ENCODE peak calls at places on chromosomes 16 and 17, in four cellular contexts. Z, V, P and K are unnamed samples.

GRCh38 chr16:24235806-24236205 is 20.3 kb upstream of the CACNG3 start:
- DNase-seq in P (no peak), Z (no peak), V (peak; percentile 48), K (no peak)

GRCh38 chr17:75681289-75681688 is 14.2 kb downstream of the SAP30BP start:
- DNase-seq in V (no peak), P (no peak), Z (peak; percentile 84), K (peak; percentile 84)

GRCh38 chr16:3490911-3491629 is 4.2 kb downstream of the C16orf90 start:
- DNase-seq in V (no peak), P (no peak), Z (no peak), K (no peak)

GRCh38 chr17:74954665-74955421 is 17.7 kb downstream of the HID1 start:
- DNase-seq in V (no peak), P (no peak), Z (no peak), K (no peak)

GRCh38 chr17:9432867-9433495 is 142.6 kb downstream of the STX8 start:
- DNase-seq in Z (peak; percentile 62), P (no peak), V (no peak), K (no peak)

GRCh38 chr16:70703835-70704381 is 18.1 kb upstream of the MTSS2 start:
- DNase-seq in Z (no peak), P (no peak), V (no peak), K (no peak)

GRCh38 chr17:56114469-56114868 is 38.8 kb upstream of the ANKFN1 start:
- DNase-seq in P (no peak), Z (no peak), V (no peak), K (no peak)

GRCh38 chr17:21297026-21297520 is 12.6 kb downstream of the MAP2K3 start:
- DNase-seq in V (no peak), Z (peak; percentile 24), P (no peak), K (no peak)

GRCh38 chr16:17106243-17106791 is 364.4 kb downstream of the XYLT1 start:
- DNase-seq in P (no peak), V (no peak), Z (no peak), K (no peak)

GRCh38 chr17:83178533-83179201 is 99.3 kb downstream of the METRNL start:
- DNase-seq in P (no peak), V (no peak), Z (no peak), K (no peak)

GRCh38 chr17:46783031-46783593 is 35.4 kb downstream of the WNT3 start:
- DNase-seq in Z (no peak), V (no peak), P (no peak), K (no peak)

GRCh38 chr17:30565073-30565935 is 88.1 kb downstream of the GOSR1 start:
- DNase-seq in P (peak; percentile 25), V (no peak), Z (no peak), K (no peak)

GRCh38 chr17:73340093-73340596 is 28.3 kb upstream of the CDC42EP4 start:
- DNase-seq in P (peak; percentile 96), V (no peak), Z (peak; percentile 96), K (peak; percentile 86)

GRCh38 chr17:80989586-80989913 is 2.1 kb upstream of the CHMP6 start:
- DNase-seq in P (no peak), V (no peak), Z (no peak), K (no peak)

GRCh38 chr17:19867094-19867653 is 562 bp downstream of the ULK2 start:
- DNase-seq in V (peak; percentile 84), Z (peak; percentile 82), P (peak; percentile 81), K (peak; percentile 36)

GRCh38 chr16:46972971-46973456 is 460 bp downstream of the DNAJA2 start:
- DNase-seq in Z (peak; percentile 62), P (no peak), V (peak; percentile 64), K (no peak)

GRCh38 chr17:47636273-47637030 is 13.3 kb upstream of the KPNB1 start:
- DNase-seq in Z (no peak), P (no peak), V (no peak), K (no peak)

GRCh38 chr17:75151893-75152292 is 2.4 kb downstream of the JPT1 start:
- DNase-seq in Z (no peak), P (no peak), V (no peak), K (no peak)

GRCh38 chr17:60154616-60155426 is 5.0 kb downstream of the CA4 start:
- DNase-seq in V (peak; percentile 74), P (no peak), Z (peak; percentile 88), K (no peak)

GRCh38 chr16:50040028-50040427 is 15.0 kb downstream of the CNEP1R1 start:
- DNase-seq in P (no peak), Z (no peak), V (no peak), K (no peak)

GRCh38 chr16:52573365-52574104 is 26.6 kb upstream of the TOX3 start:
- DNase-seq in Z (no peak), V (no peak), P (peak; percentile 84), K (no peak)

GRCh38 chr17:28949185-28950016 is 1.9 kb downstream of the PHF12 start:
- DNase-seq in Z (peak; percentile 79), P (peak; percentile 48), V (peak; percentile 74), K (no peak)

GRCh38 chr17:29158515-29159275 is 21.5 kb downstream of the MYO18A start:
- DNase-seq in V (no peak), P (no peak), Z (peak; percentile 62), K (peak; percentile 59)

GRCh38 chr16:51994597-51994996 is 552.3 kb downstream of the TOX3 start:
- DNase-seq in P (peak; percentile 19), Z (peak; percentile 1), V (no peak), K (no peak)

GRCh38 chr17:41126412-41126811 is 2.4 kb upstream of the KRTAP4-12 start:
- DNase-seq in V (no peak), P (no peak), Z (no peak), K (no peak)

GRCh38 chr17:6485646-6486412 is 41.6 kb downstream of the PIMREG start:
- DNase-seq in Z (no peak), V (no peak), P (no peak), K (no peak)

GRCh38 chr17:17518019-17518418 is 21.8 kb upstream of the RASD1 start:
- DNase-seq in Z (no peak), P (no peak), V (no peak), K (no peak)

GRCh38 chr16:50284131-50284911 is 18.0 kb downstream of the ADCY7 start:
- DNase-seq in Z (no peak), V (no peak), P (no peak), K (no peak)

GRCh38 chr17:15262291-15263205 is 2.6 kb downstream of the PMP22 start:
- DNase-seq in P (peak; percentile 98), V (peak; percentile 85), Z (peak; percentile 98), K (peak; percentile 83)
- TF ChIP-seq CTCF in P (no peak), V (peak; percentile 53), Z (no peak), K (peak; percentile 39)

GRCh38 chr17:79721993-79722671 is 8.6 kb upstream of the ENPP7 start:
- DNase-seq in Z (no peak), V (no peak), P (peak; percentile 67), K (no peak)
- TF ChIP-seq CTCF in Z (no peak), V (no peak), P (peak; percentile 50), K (no peak)

GRCh38 chr17:67359960-67360817 is 6.2 kb downstream of the PSMD12 start:
- DNase-seq in V (no peak), Z (peak; percentile 42), P (peak; percentile 60), K (no peak)
- TF ChIP-seq CTCF in V (no peak), Z (peak; percentile 42), P (peak; percentile 32), K (peak; percentile 32)

DNA sequence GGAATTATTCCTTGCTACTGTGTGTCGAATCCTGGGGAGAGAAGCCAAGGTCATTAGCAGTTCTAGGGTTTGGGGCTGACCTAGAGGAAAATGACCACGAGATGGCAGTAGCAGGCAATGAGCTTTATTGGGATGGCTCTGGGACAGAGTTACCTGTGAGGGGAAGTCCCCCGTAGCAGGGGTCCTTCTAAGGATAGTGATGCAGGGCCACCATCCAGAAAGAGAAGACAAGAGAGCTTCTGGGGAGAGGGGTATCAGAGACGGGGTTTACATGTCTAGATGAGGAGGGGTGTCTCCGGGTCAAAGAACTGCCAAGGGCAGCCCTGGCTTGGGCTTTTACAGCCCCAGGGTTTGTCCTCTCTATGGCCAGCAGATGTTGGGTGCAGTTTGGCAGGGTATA is 6.4 kb upstream of the GGT6 start:
- DNase-seq in P (peak; percentile 70), Z (peak; percentile 76), V (no peak), K (no peak)
- TF ChIP-seq CTCF in P (peak; percentile 88), Z (peak; percentile 82), V (peak; percentile 66), K (peak; percentile 76)